ENCODE peak calls at places on chromosomes 7 and 10, in seven cellular contexts. W, J, V, F, P, O and C are unnamed samples.

GRCh38 chr7:42244828-42245227 is 7.8 kb upstream of the GLI3 start:
- DNase-seq in V (no peak), O (peak), W (no peak), J (no peak), P (peak), F (no peak), C (no peak)

GRCh38 chr10:126422561-126422960 is 34.3 kb upstream of the ADAM12 start:
- DNase-seq in J (no peak), O (peak), W (no peak), V (no peak), F (no peak), P (peak), C (no peak)

GRCh38 chr10:127736915-127737562 is at the start of gene FOXI2:
- DNase-seq in J (no peak), V (peak), F (no peak), O (no peak), W (no peak), P (no peak), C (no peak)

GRCh38 chr7:106952658-106953231 is 87.7 kb downstream of the PIK3CG start:
- DNase-seq in O (no peak), W (no peak), J (peak), V (peak), P (no peak), F (no peak), C (peak)

GRCh38 chr10:5469353-5470061 is 29.9 kb downstream of the CALML5 start:
- DNase-seq in J (no peak), W (no peak), F (no peak), P (no peak), V (no peak), O (no peak), C (no peak)

GRCh38 chr10:5971315-5971832 is 6.0 kb downstream of the IL15RA start:
- DNase-seq in V (no peak), J (no peak), P (no peak), W (no peak), O (peak), F (peak), C (no peak)

GRCh38 chr10:15214237-15214636 is 45.7 kb upstream of the NMT2 start:
- DNase-seq in J (no peak), P (no peak), O (no peak), W (no peak), V (no peak), F (no peak), C (no peak)

GRCh38 chr10:61119573-61119972 is 175.6 kb upstream of the RHOBTB1 start:
- DNase-seq in O (no peak), V (no peak), P (no peak), F (no peak), J (no peak), W (no peak), C (no peak)

GRCh38 chr7:48971173-48971572 is 46.8 kb downstream of the CDC14C start:
- DNase-seq in O (no peak), P (no peak), J (no peak), F (no peak), W (no peak), V (no peak), C (no peak)

GRCh38 chr7:12212051-12212485 is 974 bp downstream of the TMEM106B start:
- DNase-seq in J (no peak), P (no peak), V (no peak), W (peak), F (no peak), O (peak), C (no peak)

GRCh38 chr10:132840698-132841097 is 54.8 kb upstream of the NKX6-2 start:
- DNase-seq in J (no peak), P (no peak), V (no peak), F (no peak), O (no peak), W (no peak), C (peak)

GRCh38 chr7:73770002-73770859 is at the start of gene CLDN3:
- DNase-seq in W (peak), O (peak), P (no peak), J (no peak), V (peak), F (no peak), C (no peak)

GRCh38 chr7:51262796-51263519 is 53.7 kb downstream of the COBL start:
- DNase-seq in F (no peak), V (no peak), P (no peak), O (no peak), J (no peak), W (no peak), C (no peak)

GRCh38 chr7:84013616-84014240 is 180.9 kb downstream of the SEMA3A start:
- DNase-seq in V (peak), F (no peak), W (no peak), J (no peak), P (no peak), O (no peak), C (no peak)

GRCh38 chr7:44678096-44678467 is 70.6 kb upstream of the ZMIZ2 start:
- DNase-seq in J (no peak), P (no peak), O (peak), V (no peak), W (no peak), F (no peak), C (no peak)

GRCh38 chr10:119859422-119860258 is 13.0 kb downstream of the MCMBP start:
- DNase-seq in P (peak), V (no peak), J (no peak), O (peak), F (no peak), W (peak), C (no peak)

GRCh38 chr7:140349172-140349771 is 49.1 kb downstream of the SLC37A3 start:
- DNase-seq in V (peak), P (no peak), F (no peak), O (peak), J (no peak), W (no peak), C (no peak)

GRCh38 chr7:115099906-115100305 is 178.0 kb downstream of the MDFIC start:
- DNase-seq in W (no peak), F (peak), J (no peak), V (no peak), O (peak), P (peak), C (no peak)

GRCh38 chr7:126443951-126444350 is 808.8 kb downstream of the GRM8 start:
- DNase-seq in F (no peak), O (no peak), W (no peak), J (no peak), V (no peak), P (no peak), C (no peak)

GRCh38 chr10:71687480-71687879 is 32.1 kb downstream of the C10orf105 start:
- DNase-seq in V (no peak), O (no peak), P (no peak), W (no peak), F (no peak), J (no peak), C (no peak)

GRCh38 chr7:6730343-6730633 is 23.5 kb upstream of the ZNF12 start:
- DNase-seq in J (no peak), O (no peak), F (no peak), P (no peak), V (no peak), W (no peak), C (no peak)

GRCh38 chr10:3942930-3943489 is 158.0 kb upstream of the KLF6 start:
- DNase-seq in J (no peak), O (no peak), W (no peak), F (no peak), P (no peak), V (peak), C (no peak)

GRCh38 chr10:87658383-87658795 is 1.3 kb upstream of the PAPSS2 start:
- DNase-seq in J (no peak), V (no peak), W (no peak), F (no peak), O (peak), P (peak), C (no peak)

GRCh38 chr10:133126431-133127290 is 33.4 kb upstream of the KNDC1 start:
- DNase-seq in F (no peak), V (peak), W (no peak), O (no peak), J (peak), P (no peak), C (peak)

GRCh38 chr10:77881636-77882035 is 44.9 kb downstream of the DLG5 start:
- DNase-seq in J (peak), P (no peak), O (no peak), V (no peak), F (no peak), W (no peak), C (no peak)

GRCh38 chr10:77879065-77879464 is 47.5 kb downstream of the DLG5 start:
- DNase-seq in J (no peak), W (no peak), P (no peak), O (no peak), V (no peak), F (no peak), C (no peak)

GRCh38 chr10:77879710-77880109 is 46.8 kb downstream of the DLG5 start:
- DNase-seq in J (no peak), V (peak), W (no peak), O (no peak), P (no peak), F (no peak), C (no peak)

GRCh38 chr10:77884181-77884580 is 42.4 kb downstream of the DLG5 start:
- DNase-seq in W (no peak), O (no peak), F (no peak), J (no peak), P (no peak), V (no peak), C (no peak)

DNA sequence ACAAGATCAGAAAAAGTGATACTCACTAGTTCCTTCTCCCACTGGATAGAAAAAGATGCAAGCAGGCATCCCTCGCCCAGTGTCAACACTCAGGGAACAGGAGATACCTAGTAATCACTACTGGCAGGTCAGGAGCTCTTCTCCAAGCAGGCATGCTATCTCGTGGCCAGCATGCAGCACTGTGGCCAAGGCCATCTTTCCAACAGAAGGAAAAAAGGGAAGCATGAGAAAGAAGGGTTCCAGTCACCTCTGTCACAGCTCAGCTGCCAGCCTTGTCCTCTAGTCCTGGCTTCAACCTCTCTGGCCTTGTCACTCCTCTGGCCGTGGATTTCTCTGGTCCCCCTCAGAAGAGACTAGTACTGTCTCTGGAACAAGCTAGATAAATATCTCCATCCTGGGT is 45.3 kb downstream of the DLG5 start:
- DNase-seq in F (no peak), V (peak), O (no peak), P (no peak), W (no peak), J (no peak), C (no peak)
- H3K27ac ChIP-seq in F (no peak), V (no peak), O (no peak), P (no peak), W (no peak), J (peak), C (no peak)

DNA sequence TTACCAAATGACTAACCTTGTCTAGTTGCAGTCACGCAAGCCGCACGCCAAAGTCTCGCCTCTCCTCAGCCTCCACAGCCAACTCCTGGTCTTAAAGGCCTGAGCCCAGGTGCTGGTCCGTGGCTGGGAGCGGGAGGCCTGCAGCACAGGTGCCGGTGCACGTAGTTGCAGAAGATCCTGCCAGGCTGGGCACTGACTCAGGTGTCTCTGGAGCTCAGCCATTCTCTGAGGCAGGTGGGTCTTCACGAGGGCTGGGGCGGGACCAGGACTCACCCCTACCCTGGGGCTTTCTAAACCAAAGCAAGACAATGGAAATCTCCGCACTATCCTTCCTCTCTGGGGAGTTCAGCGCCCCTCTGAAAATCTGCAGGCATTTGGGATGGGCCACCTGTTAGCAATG is 216.4 kb downstream of the MLLT10 start:
- DNase-seq in O (peak), F (no peak), W (no peak), V (peak), J (no peak), P (no peak), C (no peak)
- H3K27ac ChIP-seq in O (no peak), F (no peak), W (peak), V (no peak), J (no peak), P (no peak), C (no peak)

GRCh38 chr7:47707596-47707995 is 125.7 kb upstream of the TNS3 start:
- DNase-seq in F (no peak), O (no peak), P (no peak), J (no peak), V (no peak), W (no peak), C (no peak)
- H3K27ac ChIP-seq in F (no peak), O (no peak), P (no peak), J (no peak), V (no peak), W (no peak), C (no peak)

DNA sequence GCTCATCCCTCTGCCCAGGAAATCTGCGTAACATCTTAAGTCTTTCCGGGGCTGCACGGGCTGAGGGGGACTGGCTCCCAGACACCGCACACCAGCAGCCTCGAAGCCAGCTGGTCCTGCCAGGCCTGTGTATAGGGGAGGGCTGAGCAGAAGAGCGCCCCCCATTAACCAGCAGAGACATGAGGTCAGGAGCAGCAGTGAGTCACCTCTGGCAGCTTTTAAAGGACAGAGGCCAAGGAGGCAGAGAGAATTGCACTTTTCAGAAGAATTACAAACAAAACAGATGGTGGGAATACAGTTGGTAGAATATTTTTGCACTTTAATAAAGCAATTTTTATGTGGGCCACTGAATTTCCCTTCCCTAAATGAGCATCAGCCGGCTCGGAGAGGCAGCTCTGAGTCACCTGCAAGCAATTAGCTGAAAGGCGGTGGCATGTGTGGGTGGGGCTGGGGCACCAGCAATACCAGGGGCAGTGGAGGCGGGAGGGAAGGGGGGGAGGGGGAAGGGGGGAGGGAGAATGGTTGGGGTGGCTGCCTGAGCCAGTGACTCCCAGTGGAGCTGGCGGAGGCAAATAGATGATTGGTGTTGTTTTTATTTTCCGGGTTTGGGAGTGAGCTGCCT is 39.1 kb downstream of the GOLGA7B start:
- DNase-seq in F (peak), W (peak), V (peak), O (peak), J (no peak), P (peak), C (no peak)
- H3K27ac ChIP-seq in F (peak), W (peak), V (no peak), O (no peak), J (no peak), P (peak), C (no peak)

DNA sequence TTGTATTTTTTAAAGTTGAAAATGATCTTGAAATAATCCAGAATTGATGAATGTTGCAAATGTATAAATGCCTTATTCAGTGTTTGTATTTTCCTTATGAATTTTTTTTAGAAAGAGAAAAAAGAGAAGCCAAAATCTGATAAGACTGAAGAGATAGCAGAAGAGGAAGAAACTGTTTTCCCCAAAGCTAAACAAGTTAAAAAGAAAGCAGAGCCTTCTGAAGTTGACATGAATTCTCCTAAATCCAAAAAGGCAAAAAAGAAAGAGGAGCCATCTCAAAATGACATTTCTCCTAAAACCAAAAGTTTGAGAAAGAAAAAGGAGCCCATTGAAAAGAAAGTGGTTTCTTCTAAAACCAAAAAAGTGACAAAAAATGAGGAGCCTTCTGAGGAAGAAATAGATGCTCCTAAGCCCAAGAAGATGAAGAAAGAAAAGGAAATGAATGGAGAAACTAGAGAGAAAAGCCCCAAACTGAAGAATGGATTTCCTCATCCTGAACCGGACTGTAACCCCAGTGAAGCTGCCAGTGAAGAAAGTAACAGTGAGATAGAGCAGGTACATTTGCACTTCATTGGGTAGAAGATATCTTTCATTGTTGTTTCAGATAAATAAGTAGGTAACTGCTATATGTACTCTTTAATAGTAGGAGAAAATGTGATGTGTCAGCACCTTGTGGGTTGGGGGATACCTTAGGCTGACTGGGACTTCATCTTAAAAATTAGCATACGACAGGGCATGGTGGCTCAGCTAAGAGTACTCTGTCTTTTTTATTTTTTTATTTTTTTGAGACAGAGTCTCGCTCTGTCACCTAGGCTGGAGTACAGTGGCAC is 3.9 kb downstream of the DDX21 start:
- DNase-seq in W (no peak), F (no peak), O (no peak), P (no peak), V (no peak), J (no peak), C (no peak)
- H3K27ac ChIP-seq in W (no peak), F (no peak), O (no peak), P (no peak), V (no peak), J (no peak), C (no peak)

DNA sequence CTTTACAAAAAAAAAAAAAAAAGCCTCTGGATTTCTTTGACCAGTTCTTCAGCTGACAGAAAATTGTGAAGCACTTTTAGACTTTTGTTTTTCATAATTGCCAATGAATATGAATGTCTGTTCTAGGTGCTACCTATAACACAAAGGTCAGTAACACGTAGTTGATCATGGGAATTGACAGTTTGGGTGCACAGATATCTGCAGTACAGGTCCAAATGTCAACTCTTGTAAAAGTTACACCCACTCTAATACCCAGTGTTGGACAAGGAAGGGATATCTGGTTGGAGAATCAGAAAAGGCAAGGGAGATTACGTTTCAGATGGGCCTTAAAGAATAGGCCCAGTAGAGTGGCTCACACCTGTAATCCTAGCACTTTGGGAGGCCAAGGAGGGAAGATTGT is 1.8 kb downstream of the REEP3 start:
- DNase-seq in P (no peak), J (no peak), O (no peak), V (no peak), F (no peak), W (no peak), C (no peak)
- H3K27ac ChIP-seq in P (no peak), J (peak), O (no peak), V (no peak), F (peak), W (no peak), C (peak)